ENCODE peak calls at places on chromosomes 11 and 22, in nine cellular contexts. K is HepG2, Y is A549, J is HL-60, H is HCT116, O is GM23338, M is GM12878, A is SK-N-SH, B is K562. I is an unnamed sample.

GRCh38 chr22:19815823-19816290 is 38.8 kb downstream of the GNB1L start:
- DNase-seq in K (no peak), Y (no peak), J (no peak), H (no peak), O (no peak), M (no peak), A (no peak), B (no peak), I (no peak)

GRCh38 chr11:130427581-130428211 is 713 bp downstream of the ADAMTS8 start:
- DNase-seq in K (no peak), Y (no peak), J (no peak), H (no peak), O (peak), M (no peak), A (peak), B (no peak), I (no peak)

GRCh38 chr22:17982572-17983141 is 41.7 kb downstream of the MICAL3 start:
- DNase-seq in K (no peak), Y (no peak), J (no peak), H (no peak), O (no peak), M (no peak), A (no peak), B (no peak), I (no peak)

GRCh38 chr11:18394928-18395734 is 768 bp downstream of the LDHA start:
- DNase-seq in K (no peak), Y (peak), J (no peak), H (no peak), O (peak), M (no peak), A (peak), B (peak), I (no peak)

GRCh38 chr11:36356201-36356600 is 60.1 kb downstream of the PRR5L start:
- DNase-seq in K (no peak), Y (no peak), J (no peak), H (no peak), O (no peak), M (peak), A (no peak), B (no peak), I (no peak)

GRCh38 chr22:41910599-41911291 is 4.1 kb downstream of the SHISA8 start:
- DNase-seq in K (no peak), Y (no peak), J (no peak), H (no peak), O (peak), M (no peak), A (peak), B (no peak), I (no peak)

GRCh38 chr22:42561856-42562255 is 8.1 kb downstream of the SERHL2 start:
- DNase-seq in K (no peak), Y (no peak), J (no peak), H (no peak), O (no peak), M (no peak), A (peak), B (no peak), I (no peak)

GRCh38 chr11:65277878-65278277 is 16.1 kb downstream of the POLA2 start:
- DNase-seq in K (no peak), Y (no peak), J (no peak), H (no peak), O (no peak), M (no peak), A (no peak), B (no peak), I (no peak)

GRCh38 chr22:37771702-37772427 is 35.9 kb upstream of the GCAT start:
- DNase-seq in K (no peak), Y (no peak), J (no peak), H (no peak), O (no peak), M (no peak), A (no peak), B (no peak), I (no peak)

GRCh38 chr11:103928040-103928555 is 108.3 kb upstream of the DDI1 start:
- DNase-seq in K (no peak), Y (no peak), J (no peak), H (no peak), O (peak), M (no peak), A (no peak), B (no peak), I (no peak)

GRCh38 chr11:112437096-112437495 is 176.4 kb upstream of the PLET1 start:
- DNase-seq in K (no peak), Y (no peak), J (no peak), H (no peak), O (peak), M (no peak), A (no peak), B (no peak), I (no peak)

GRCh38 chr22:36374603-36375024 is 13.2 kb downstream of the MYH9 start:
- DNase-seq in K (no peak), Y (peak), J (no peak), H (peak), O (no peak), M (no peak), A (no peak), B (no peak), I (no peak)

GRCh38 chr22:49413551-49413950 is 414.1 kb downstream of the BRD1 start:
- DNase-seq in K (no peak), Y (no peak), J (no peak), H (no peak), O (no peak), M (no peak), A (no peak), B (no peak), I (no peak)

GRCh38 chr11:15742626-15743243 is 613.6 kb downstream of the SOX6 start:
- DNase-seq in K (no peak), Y (no peak), J (no peak), H (no peak), O (no peak), M (no peak), A (peak), B (no peak), I (no peak)

GRCh38 chr11:106426696-106427095 is 349.2 kb downstream of the AASDHPPT start:
- DNase-seq in K (no peak), Y (no peak), J (no peak), H (no peak), O (no peak), M (no peak), A (no peak), B (no peak), I (no peak)

GRCh38 chr11:96015911-96016565 is 92.1 kb upstream of the MTMR2 start:
- DNase-seq in K (peak), Y (no peak), J (no peak), H (no peak), O (peak), M (no peak), A (peak), B (no peak), I (no peak)

GRCh38 chr11:128775513-128775912 is 81.6 kb downstream of the FLI1 start:
- DNase-seq in K (no peak), Y (no peak), J (no peak), H (no peak), O (no peak), M (no peak), A (no peak), B (no peak), I (no peak)

GRCh38 chr11:75450826-75451783 is 18.1 kb upstream of the KLHL35 start:
- DNase-seq in K (no peak), Y (no peak), J (no peak), H (no peak), O (peak), M (no peak), A (peak), B (peak), I (no peak)

GRCh38 chr22:22168190-22168940 is 76.2 kb upstream of the VPREB1 start:
- DNase-seq in K (peak), Y (peak), J (no peak), H (peak), O (peak), M (peak), A (peak), B (peak), I (no peak)

GRCh38 chr22:23270212-23270733 is 90.0 kb downstream of the BCR start:
- DNase-seq in K (no peak), Y (no peak), J (no peak), H (no peak), O (peak), M (no peak), A (no peak), B (peak), I (no peak)

GRCh38 chr22:35140879-35141745 is 75.2 kb downstream of the ISX start:
- DNase-seq in K (no peak), Y (no peak), J (no peak), H (no peak), O (peak), M (no peak), A (peak), B (peak), I (no peak)

GRCh38 chr11:65782816-65783228 is 2.0 kb upstream of the AP5B1 start:
- DNase-seq in K (no peak), Y (no peak), J (no peak), H (no peak), O (no peak), M (no peak), A (peak), B (no peak), I (no peak)

GRCh38 chr22:45686004-45686403 is 14.4 kb downstream of the ATXN10 start:
- DNase-seq in K (no peak), Y (no peak), J (no peak), H (no peak), O (no peak), M (no peak), A (no peak), B (no peak), I (no peak)

GRCh38 chr11:92739020-92739419 is 230.4 kb upstream of the MTNR1B start:
- DNase-seq in K (no peak), Y (no peak), J (no peak), H (no peak), O (no peak), M (no peak), A (no peak), B (no peak), I (no peak)

GRCh38 chr22:49925525-49926128 is 7.2 kb downstream of the CRELD2 start:
- DNase-seq in K (no peak), Y (no peak), J (peak), H (no peak), O (no peak), M (peak), A (no peak), B (no peak), I (no peak)

GRCh38 chr22:43862074-43862881 is at the start of gene SULT4A1:
- DNase-seq in K (no peak), Y (no peak), J (no peak), H (peak), O (peak), M (no peak), A (peak), B (peak), I (peak)

GRCh38 chr11:65780770-65781151 is at the start of gene AP5B1:
- DNase-seq in K (peak), Y (peak), J (peak), H (no peak), O (peak), M (no peak), A (peak), B (peak), I (no peak)

GRCh38 chr11:65861165-65861505 is 902 bp downstream of the MUS81 start:
- DNase-seq in K (no peak), Y (no peak), J (no peak), H (no peak), O (no peak), M (no peak), A (no peak), B (peak), I (no peak)

GRCh38 chr22:23163665-23164064 is 16.6 kb upstream of the BCR start:
- DNase-seq in K (no peak), Y (no peak), J (no peak), H (no peak), O (no peak), M (no peak), A (no peak), B (no peak), I (no peak)

GRCh38 chr11:66230978-66231377 is 37.5 kb upstream of the RAB1B start:
- DNase-seq in K (no peak), Y (no peak), J (no peak), H (no peak), O (no peak), M (no peak), A (no peak), B (no peak), I (no peak)

GRCh38 chr22:41687901-41688364 is 734 bp downstream of the SNU13 start:
- DNase-seq in K (no peak), Y (peak), J (peak), H (no peak), O (peak), M (no peak), A (peak), B (peak), I (no peak)

DNA sequence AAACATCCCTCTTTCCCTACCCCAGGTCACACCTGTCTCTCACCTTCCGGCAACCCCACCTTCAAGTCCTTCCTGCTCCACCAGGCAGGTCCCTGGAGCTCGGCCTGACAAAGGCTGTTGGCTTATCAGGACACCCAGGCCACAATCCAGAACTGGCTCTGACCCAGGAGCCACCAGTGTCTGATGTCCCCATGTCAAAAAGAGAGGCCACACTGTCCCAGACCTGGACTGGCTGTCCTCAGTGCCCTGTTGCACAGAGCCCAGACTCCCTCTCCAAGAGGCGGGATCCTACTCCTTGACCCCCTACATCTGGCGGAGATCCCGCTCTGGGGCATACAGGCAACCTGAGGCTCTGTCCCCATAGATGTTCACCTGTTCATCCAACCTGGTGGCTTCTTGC is 116.0 kb downstream of the MN1 start:
- DNase-seq in K (no peak), Y (no peak), J (no peak), H (no peak), O (no peak), M (no peak), A (no peak), B (peak), I (no peak)
- H3K27ac ChIP-seq in K (no peak), Y (peak), J (no peak), H (no peak), O (no peak), M (no peak), A (no peak), B (no peak), I (no peak)

DNA sequence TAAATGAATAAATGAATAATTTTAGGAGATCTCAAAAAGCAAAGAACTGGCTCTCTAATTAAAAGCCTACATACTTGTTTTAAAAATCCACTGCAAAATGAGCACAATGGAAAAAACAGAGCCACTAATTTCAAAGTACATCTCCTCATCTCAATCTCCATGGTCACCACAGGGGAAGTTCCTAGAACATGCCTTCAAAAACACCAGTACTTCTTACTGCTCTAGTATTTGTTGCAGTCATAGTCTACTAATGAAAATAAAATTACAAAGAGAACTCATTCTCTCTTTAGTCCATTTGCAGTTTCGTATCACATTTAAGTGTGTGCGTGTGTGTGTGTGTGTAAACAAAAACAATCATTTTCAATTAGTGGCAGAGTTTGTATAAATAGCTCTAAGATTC is 54.0 kb downstream of the PIK3C2A start:
- DNase-seq in K (no peak), Y (no peak), J (no peak), H (no peak), O (no peak), M (no peak), A (no peak), B (no peak), I (no peak)
- TF ChIP-seq REST in K (no peak), Y (no peak), J (no peak), H (no peak), O (no peak), M (no peak), A (no peak), B (no peak), I (no peak)

GRCh38 chr11:267491-267994 is 10.7 kb upstream of the NLRP6 start:
- DNase-seq in K (no peak), Y (peak), J (peak), H (no peak), O (no peak), M (peak), A (no peak), B (peak), I (no peak)

GRCh38 chr11:270451-271208 is 7.6 kb upstream of the NLRP6 start:
- DNase-seq in K (no peak), Y (no peak), J (no peak), H (no peak), O (no peak), M (no peak), A (no peak), B (no peak), I (no peak)

GRCh38 chr11:271316-271715 is 6.9 kb upstream of the NLRP6 start:
- DNase-seq in K (no peak), Y (no peak), J (no peak), H (no peak), O (no peak), M (no peak), A (no peak), B (no peak), I (no peak)

GRCh38 chr11:269146-269890 is 8.9 kb upstream of the NLRP6 start:
- DNase-seq in K (peak), Y (no peak), J (peak), H (no peak), O (peak), M (peak), A (no peak), B (peak), I (peak)

DNA sequence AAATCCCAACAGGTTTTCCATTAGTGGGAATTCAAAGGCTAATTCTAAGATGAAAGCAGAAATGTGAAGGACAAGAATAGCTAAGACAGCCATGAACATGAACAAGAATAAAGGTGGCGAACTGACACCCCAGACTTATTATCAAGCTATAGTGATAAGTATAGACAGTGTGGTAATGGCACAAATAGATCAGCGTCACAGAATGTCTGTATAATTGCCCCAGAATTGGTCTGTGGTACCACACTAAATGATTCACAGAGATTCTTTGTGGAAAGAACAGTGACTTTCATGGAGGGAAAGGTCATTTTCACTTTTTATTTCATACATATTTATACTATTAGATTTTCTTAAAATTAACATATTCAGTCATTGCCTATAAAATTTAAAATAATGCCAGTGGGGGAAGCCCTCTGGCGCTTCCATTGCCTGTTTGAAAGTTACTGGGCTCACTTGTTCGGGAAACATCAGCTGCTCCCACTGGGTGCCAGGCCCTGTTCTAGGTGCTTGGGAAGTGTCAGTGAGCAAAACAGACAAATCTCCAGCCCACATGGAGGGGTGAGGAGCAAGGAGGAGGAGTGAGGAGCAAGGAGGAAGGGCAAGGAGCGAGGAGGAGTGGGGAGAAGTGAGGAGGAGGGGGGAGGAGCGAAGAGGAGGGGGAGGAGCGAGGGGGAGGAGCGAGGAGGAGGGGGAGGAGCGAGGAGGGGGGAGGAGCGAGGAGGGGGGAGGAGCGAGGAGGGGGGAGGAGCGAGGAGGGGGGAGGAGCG is 11.3 kb upstream of the NLRP6 start:
- DNase-seq in K (no peak), Y (peak), J (peak), H (no peak), O (peak), M (no peak), A (no peak), B (peak), I (no peak)
- H3K27ac ChIP-seq in K (no peak), Y (peak), J (no peak), H (no peak), O (no peak), M (no peak), A (no peak), B (no peak), I (no peak)

GRCh38 chr11:113446112-113446511 is 29.1 kb downstream of the DRD2 start:
- DNase-seq in K (no peak), Y (no peak), J (no peak), H (no peak), O (no peak), M (no peak), A (no peak), B (no peak), I (no peak)
- TF ChIP-seq REST in K (no peak), Y (no peak), J (no peak), H (no peak), O (no peak), M (no peak), A (no peak), B (no peak), I (no peak)

GRCh38 chr11:57481915-57482781 is 21.8 kb downstream of the RTN4RL2 start:
- DNase-seq in K (no peak), Y (no peak), J (no peak), H (no peak), O (peak), M (no peak), A (no peak), B (no peak), I (no peak)
- H3K27ac ChIP-seq in K (no peak), Y (peak), J (no peak), H (no peak), O (no peak), M (no peak), A (no peak), B (no peak), I (no peak)

GRCh38 chr11:126370016-126370415 is 14.5 kb downstream of the ST3GAL4 start:
- DNase-seq in K (no peak), Y (no peak), J (no peak), H (no peak), O (no peak), M (no peak), A (no peak), B (no peak), I (no peak)

GRCh38 chr11:126375726-126376125 is 20.2 kb downstream of the ST3GAL4 start:
- DNase-seq in K (no peak), Y (no peak), J (no peak), H (no peak), O (no peak), M (no peak), A (no peak), B (no peak), I (no peak)

GRCh38 chr11:126366064-126366822 is 10.8 kb downstream of the ST3GAL4 start:
- DNase-seq in K (no peak), Y (no peak), J (no peak), H (no peak), O (peak), M (no peak), A (no peak), B (no peak), I (no peak)

DNA sequence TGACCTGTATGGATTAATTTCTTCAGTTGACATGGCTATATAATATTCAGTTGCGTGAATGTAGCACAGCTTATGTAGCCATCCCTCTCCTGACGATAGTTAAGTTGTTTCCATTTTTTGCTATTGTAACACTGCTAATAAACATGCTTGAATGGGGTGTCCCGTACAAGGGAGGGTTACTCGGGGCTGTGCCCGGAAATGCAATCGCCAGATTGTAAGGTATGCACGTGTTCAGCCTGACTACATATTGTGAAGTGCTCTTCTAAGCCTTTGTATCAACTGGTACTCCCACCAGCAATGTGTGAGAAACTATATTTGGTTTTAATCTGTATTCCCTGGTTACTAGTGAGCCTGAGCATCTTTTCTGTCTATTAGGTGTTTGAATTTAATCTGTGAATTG is 16.1 kb downstream of the ST3GAL4 start:
- DNase-seq in K (no peak), Y (no peak), J (no peak), H (no peak), O (no peak), M (no peak), A (no peak), B (no peak), I (no peak)
- TF ChIP-seq REST in K (no peak), Y (no peak), J (no peak), H (no peak), O (no peak), M (no peak), A (no peak), B (no peak), I (no peak)

GRCh38 chr22:40107244-40107643 is 70.5 kb upstream of the TNRC6B start:
- DNase-seq in K (no peak), Y (no peak), J (no peak), H (no peak), O (no peak), M (no peak), A (no peak), B (no peak), I (no peak)

GRCh38 chr22:40105755-40106154 is 72.0 kb upstream of the TNRC6B start:
- DNase-seq in K (no peak), Y (no peak), J (no peak), H (no peak), O (no peak), M (no peak), A (no peak), B (no peak), I (no peak)

GRCh38 chr22:40101417-40102101 is 76.2 kb upstream of the TNRC6B start:
- DNase-seq in K (no peak), Y (no peak), J (no peak), H (no peak), O (no peak), M (no peak), A (no peak), B (no peak), I (no peak)
- H3K27ac ChIP-seq in K (no peak), Y (no peak), J (no peak), H (no peak), O (peak), M (peak), A (no peak), B (no peak), I (no peak)